ENCODE peak calls at places on chromosomes 1 and 21, in five cellular contexts. G, U, R, K and Q are unnamed samples.

GRCh38 chr1:41322835-41323234 is 38.4 kb upstream of the FOXO6 start:
- DNase-seq in G (peak), R (no peak), K (peak), U (no peak), Q (no peak)

GRCh38 chr1:156076609-156077429 is 5.4 kb downstream of the MEX3A start:
- DNase-seq in K (peak), U (no peak), R (peak), G (no peak), Q (no peak)

GRCh38 chr1:151511636-151512215 is 539 bp downstream of the CGN start:
- DNase-seq in K (peak), R (peak), U (no peak), G (peak), Q (no peak)

GRCh38 chr21:38649120-38649519 is 150.8 kb upstream of the ERG start:
- DNase-seq in G (no peak), K (no peak), R (no peak), U (no peak), Q (no peak)

GRCh38 chr21:35014302-35015044 is 34.6 kb downstream of the RUNX1 start:
- DNase-seq in K (no peak), U (peak), G (peak), R (no peak), Q (no peak)

GRCh38 chr1:211548321-211549091 is 30.5 kb downstream of the SLC30A1 start:
- DNase-seq in U (no peak), G (no peak), R (peak), K (peak), Q (no peak)

GRCh38 chr1:75765697-75766355 is 20.2 kb upstream of the RABGGTB start:
- DNase-seq in G (peak), U (peak), K (no peak), R (no peak), Q (peak)

GRCh38 chr21:46096596-46096981 is 1.3 kb upstream of the COL6A2 start:
- DNase-seq in K (no peak), G (no peak), U (no peak), R (no peak), Q (no peak)

GRCh38 chr1:236122176-236122575 is 20.2 kb upstream of the GPR137B start:
- DNase-seq in K (no peak), G (no peak), U (no peak), R (no peak), Q (no peak)

GRCh38 chr1:1181938-1182410 is 8.3 kb downstream of the TTLL10 start:
- DNase-seq in R (no peak), G (no peak), K (peak), U (no peak), Q (no peak)

GRCh38 chr1:46002751-46003150 is 129.7 kb downstream of the PIK3R3 start:
- DNase-seq in G (no peak), K (no peak), R (no peak), U (no peak), Q (no peak)

GRCh38 chr21:41817228-41817627 is 50.4 kb upstream of the RIPK4 start:
- DNase-seq in K (peak), G (peak), U (peak), R (peak), Q (peak)

GRCh38 chr1:44407430-44408180 is 2.5 kb downstream of the RNF220 start:
- DNase-seq in U (no peak), R (no peak), G (no peak), K (peak), Q (no peak)

GRCh38 chr1:116488052-116488451 is 82.8 kb downstream of the CD58 start:
- DNase-seq in K (no peak), R (no peak), U (no peak), G (peak), Q (no peak)

GRCh38 chr1:183655562-183656075 is 2.5 kb upstream of the APOBEC4 start:
- DNase-seq in U (peak), G (peak), R (peak), K (peak), Q (no peak)

GRCh38 chr1:110668523-110668922 is 6.2 kb downstream of the KCNA3 start:
- DNase-seq in K (no peak), G (no peak), U (no peak), R (no peak), Q (no peak)
- H3K4me3 ChIP-seq in K (no peak), G (no peak), U (no peak), R (no peak), Q (no peak)

GRCh38 chr1:39258146-39258924 is 53.8 kb downstream of the MACF1 start:
- DNase-seq in R (peak), G (peak), U (peak), K (peak), Q (no peak)

GRCh38 chr1:39262802-39263201 is 58.3 kb downstream of the MACF1 start:
- DNase-seq in R (no peak), U (no peak), G (no peak), K (no peak), Q (no peak)

GRCh38 chr1:39255212-39255611 is 50.7 kb downstream of the MACF1 start:
- DNase-seq in K (no peak), G (no peak), R (no peak), U (peak), Q (no peak)

GRCh38 chr1:39261712-39262221 is 57.3 kb downstream of the MACF1 start:
- DNase-seq in R (no peak), K (no peak), G (peak), U (peak), Q (peak)

GRCh38 chr1:39258925-39259244 is 54.4 kb downstream of the MACF1 start:
- DNase-seq in R (no peak), U (no peak), K (no peak), G (no peak), Q (no peak)
- TF ChIP-seq CTCF in R (no peak), U (no peak), K (no peak), G (no peak), Q (no peak)

DNA sequence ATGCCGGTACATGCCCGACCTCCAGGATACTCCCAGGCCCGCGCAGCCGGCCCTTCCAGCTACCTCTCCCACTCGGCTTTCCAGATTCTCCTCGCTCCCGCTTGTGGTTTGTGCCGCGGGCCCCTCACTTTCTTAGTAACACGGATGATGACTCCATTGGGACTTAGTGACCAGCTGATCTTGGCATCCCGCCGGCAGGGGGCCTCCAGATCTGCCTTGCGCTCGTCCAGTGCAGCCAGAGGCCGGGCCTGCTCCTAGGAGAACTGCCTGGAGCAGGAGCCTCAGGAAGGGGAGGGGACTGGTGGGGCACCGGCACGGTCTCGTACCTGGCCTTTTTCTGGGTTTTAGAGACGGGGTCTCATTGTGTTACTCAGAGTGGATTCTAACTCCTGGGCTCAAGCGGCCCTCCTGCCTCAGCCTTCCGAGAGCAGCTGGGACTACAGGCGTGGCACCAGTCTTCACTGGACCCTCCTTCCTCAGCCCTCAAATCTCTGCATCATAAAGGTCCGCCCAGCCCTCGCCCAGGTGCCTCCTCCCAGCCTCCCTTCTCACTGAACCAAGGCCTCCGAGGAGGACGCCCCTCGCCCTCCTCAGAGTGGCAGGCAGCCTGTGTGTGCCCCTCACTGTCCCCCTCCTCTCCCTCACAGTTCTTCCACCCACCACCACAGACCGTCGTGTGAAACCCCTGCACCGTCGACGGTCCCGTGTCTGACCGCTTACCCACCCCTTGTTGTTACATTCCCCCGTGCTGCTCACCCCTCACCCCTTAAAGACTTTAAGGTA is 78.6 kb downstream of the SLC25A24 start:
- DNase-seq in G (no peak), U (peak), K (peak), R (peak), Q (no peak)
- H3K4me3 ChIP-seq in G (no peak), U (no peak), K (no peak), R (no peak), Q (no peak)

GRCh38 chr21:31290765-31291164 is 53.3 kb downstream of the TIAM1 start:
- DNase-seq in K (no peak), R (no peak), G (no peak), U (no peak), Q (no peak)
- TF ChIP-seq CTCF in K (no peak), R (no peak), G (no peak), U (no peak), Q (no peak)